ENCODE peak calls at places on chromosomes 3 and 15, in eight cellular contexts. One of them, this sample, is unnamed.
A peak's percentile ranks its signal among the peaks of the same experiment; 100 is the strongest.

GRCh38 chr15:34264070-34264469 is 39.3 kb downstream of the EMC4 start:
- DNase-seq in hypothalamus: no peak
- DNase-seq in H54: no peak
- DNase-seq in GM12892: no peak
- DNase-seq in psoas muscle: no peak
- DNase-seq in BJ: no peak
- DNase-seq in transverse colon: no peak
- DNase-seq in NCI-H1105: no peak
- DNase-seq in this sample: no peak

GRCh38 chr3:102229062-102229655 is 205.7 kb upstream of the ZPLD1 start:
- DNase-seq in hypothalamus: peak; percentile 37
- DNase-seq in BJ: peak; percentile 19
- DNase-seq in H54: peak; percentile 12
- DNase-seq in GM12892: no peak
- DNase-seq in NCI-H1105: peak; percentile 72
- DNase-seq in psoas muscle: peak; percentile 48
- DNase-seq in transverse colon: peak; percentile 79
- DNase-seq in this sample: peak; percentile 66

GRCh38 chr3:157115069-157116006 is 44.6 kb downstream of the CCNL1 start:
- DNase-seq in psoas muscle: no peak
- DNase-seq in transverse colon: no peak
- DNase-seq in hypothalamus: no peak
- DNase-seq in GM12892: no peak
- DNase-seq in NCI-H1105: no peak
- DNase-seq in H54: no peak
- DNase-seq in BJ: no peak
- DNase-seq in this sample: no peak

GRCh38 chr3:146746190-146746589 is 141.0 kb upstream of the PLSCR5 start:
- DNase-seq in H54: no peak
- DNase-seq in transverse colon: no peak
- DNase-seq in BJ: peak; percentile 19
- DNase-seq in NCI-H1105: no peak
- DNase-seq in psoas muscle: no peak
- DNase-seq in hypothalamus: no peak
- DNase-seq in GM12892: no peak
- DNase-seq in this sample: peak; percentile 46

GRCh38 chr15:45993508-45993907 is 358.7 kb downstream of the SQOR start:
- DNase-seq in NCI-H1105: no peak
- DNase-seq in hypothalamus: no peak
- DNase-seq in BJ: no peak
- DNase-seq in H54: no peak
- DNase-seq in psoas muscle: no peak
- DNase-seq in transverse colon: no peak
- DNase-seq in GM12892: no peak
- DNase-seq in this sample: no peak

GRCh38 chr3:51311055-51311454 is 74.0 kb upstream of the MANF start:
- DNase-seq in psoas muscle: no peak
- DNase-seq in NCI-H1105: no peak
- DNase-seq in GM12892: peak; percentile 11
- DNase-seq in transverse colon: no peak
- DNase-seq in hypothalamus: no peak
- DNase-seq in H54: peak; percentile 19
- DNase-seq in BJ: no peak
- DNase-seq in this sample: peak; percentile 7

GRCh38 chr15:40754574-40754882 is 526 bp downstream of the RMDN3 start:
- DNase-seq in transverse colon: peak; percentile 54
- DNase-seq in hypothalamus: no peak
- DNase-seq in GM12892: no peak
- DNase-seq in NCI-H1105: no peak
- DNase-seq in BJ: no peak
- DNase-seq in psoas muscle: no peak
- DNase-seq in H54: no peak
- DNase-seq in this sample: no peak

GRCh38 chr3:34011171-34012101 is 213.0 kb downstream of the PDCD6IP start:
- DNase-seq in GM12892: no peak
- DNase-seq in transverse colon: no peak
- DNase-seq in NCI-H1105: no peak
- DNase-seq in H54: no peak
- DNase-seq in psoas muscle: no peak
- DNase-seq in hypothalamus: no peak
- DNase-seq in BJ: no peak
- DNase-seq in this sample: peak; percentile 15

GRCh38 chr3:186067360-186068242 is 41.3 kb downstream of the ETV5 start:
- DNase-seq in GM12892: no peak
- DNase-seq in psoas muscle: no peak
- DNase-seq in transverse colon: no peak
- DNase-seq in H54: no peak
- DNase-seq in NCI-H1105: no peak
- DNase-seq in hypothalamus: no peak
- DNase-seq in BJ: no peak
- DNase-seq in this sample: no peak